ENCODE peak calls at places on chromosomes 13 and 19, in six cellular contexts. X, I, R, F, W and J are unnamed samples.

GRCh38 chr13:62085832-62086231 is 670.2 kb upstream of the PCDH20 start:
- DNase-seq in X (no peak), F (no peak), R (no peak), W (no peak), I (no peak), J (no peak)

GRCh38 chr19:15323496-15324235 is 8.7 kb downstream of the BRD4 start:
- DNase-seq in X (peak; percentile 86), I (peak; percentile 38), F (no peak), R (no peak), W (no peak), J (peak; percentile 45)

GRCh38 chr13:84609716-84610115 is 727.4 kb upstream of the SLITRK1 start:
- DNase-seq in X (no peak), F (no peak), I (no peak), R (no peak), W (peak; percentile 39), J (peak; percentile 8)

GRCh38 chr19:355134-355533 is 10.5 kb upstream of the MIER2 start:
- DNase-seq in I (no peak), X (no peak), W (peak; percentile 77), R (no peak), F (no peak), J (no peak)

GRCh38 chr19:44260343-44260681 is 626 bp downstream of the ZNF233 start:
- DNase-seq in W (no peak), X (no peak), F (no peak), R (no peak), I (no peak), J (no peak)

GRCh38 chr19:55358943-55359908 is 3.8 kb downstream of the GARIN5B start:
- DNase-seq in F (no peak), R (no peak), X (no peak), I (no peak), W (no peak), J (no peak)

GRCh38 chr13:45220403-45220802 is 19.6 kb upstream of the KCTD4 start:
- DNase-seq in X (no peak), R (no peak), F (no peak), I (no peak), W (no peak), J (no peak)

GRCh38 chr19:28883241-28883693 is 329.7 kb downstream of the UQCRFS1 start:
- DNase-seq in W (no peak), X (no peak), F (no peak), I (no peak), R (no peak), J (no peak)

GRCh38 chr19:12092065-12092867 is 27.7 kb downstream of the ZNF844 start:
- DNase-seq in F (peak; percentile 94), W (peak; percentile 37), R (peak; percentile 59), X (peak; percentile 93), I (peak; percentile 77), J (peak; percentile 20)

GRCh38 chr19:46862974-46863632 is 2.3 kb downstream of the ARHGAP35 start:
- DNase-seq in R (no peak), F (peak; percentile 54), X (no peak), W (no peak), I (no peak), J (no peak)

GRCh38 chr19:13149628-13150186 is 468 bp downstream of the STX10 start:
- DNase-seq in F (no peak), X (peak; percentile 82), I (no peak), W (peak; percentile 48), R (peak; percentile 14), J (no peak)

DNA sequence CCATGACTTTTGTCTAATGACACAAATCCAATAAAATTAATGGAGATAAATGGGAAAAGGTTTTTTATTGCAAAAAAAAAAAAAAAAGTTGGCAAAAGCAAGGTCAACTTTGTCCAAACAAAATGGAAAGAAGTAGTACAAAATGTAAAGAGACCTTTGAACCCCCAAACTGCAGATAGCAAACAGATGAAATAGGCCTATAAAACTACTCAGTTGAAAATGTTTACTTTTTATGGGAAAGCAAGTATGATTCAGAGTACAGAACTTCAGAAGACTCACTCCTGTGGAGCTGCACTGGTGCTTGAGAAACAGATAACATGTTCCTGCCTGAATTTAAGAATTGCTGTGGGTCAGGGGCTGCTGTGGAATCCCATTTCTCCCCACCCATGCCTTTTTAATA is 9.8 kb upstream of the ZNF177 start:
- DNase-seq in I (no peak), R (no peak), W (peak; percentile 16), F (no peak), X (no peak), J (no peak)
- TF ChIP-seq CTCF in I (no peak), R (no peak), W (no peak), F (no peak), X (no peak), J (no peak)

GRCh38 chr19:5974721-5975387 is 3.1 kb downstream of the RANBP3 start:
- DNase-seq in X (no peak), F (no peak), R (no peak), I (no peak), W (peak; percentile 27), J (no peak)
- H3K27ac ChIP-seq in X (no peak overlapping the region), F (no peak overlapping the region), R (no peak overlapping the region), I (no peak overlapping the region), W (no peak overlapping the region), J (peak overlapping the region; percentile 38)

GRCh38 chr19:3360494-3361383 is 5.6 kb upstream of the NFIC start:
- DNase-seq in I (no peak), F (peak; percentile 84), R (no peak), W (peak; percentile 31), X (peak; percentile 91), J (no peak)
- TF ChIP-seq CTCF in I (peak; percentile 36), F (peak; percentile 26), R (peak; percentile 30), W (no peak), X (peak; percentile 7), J (no peak)

GRCh38 chr19:18761531-18762110 is 29.5 kb downstream of the COMP start:
- DNase-seq in R (no peak), W (no peak), X (no peak), I (no peak), F (no peak), J (no peak)
- H3K27ac ChIP-seq in R (no peak overlapping the region), W (no peak overlapping the region), X (peak overlapping the region; percentile 57), I (peak overlapping the region; percentile 59), F (no peak overlapping the region), J (peak overlapping the region; percentile 95)

GRCh38 chr13:114146629-114147028 is 14.2 kb upstream of the RASA3 start:
- DNase-seq in R (no peak), F (peak; percentile 35), X (peak; percentile 50), W (no peak), I (no peak), J (no peak)
- TF ChIP-seq CTCF in R (no peak), F (peak; percentile 30), X (no peak), W (no peak), I (no peak), J (no peak)